ENCODE peak calls at places on chromosomes 3 and 15, in four cellular contexts. B is GM12878, N is H1, X is HepG2. Y is an unnamed sample.

GRCh38 chr3:45134758-45135521 is 11.2 kb downstream of the CDCP1 start:
- DNase-seq in B (no peak), N (no peak), X (no peak), Y (no peak)

GRCh38 chr3:148718982-148719862 is 21.5 kb downstream of the AGTR1 start:
- DNase-seq in B (no peak), N (no peak), X (no peak), Y (no peak)

GRCh38 chr15:100968043-100968966 is 49.1 kb downstream of the LRRK1 start:
- DNase-seq in B (peak; percentile 30), N (no peak), X (no peak), Y (no peak)

GRCh38 chr15:81133782-81134461 is at the start of gene CFAP161:
- DNase-seq in B (no peak), N (peak; percentile 82), X (peak; percentile 29), Y (peak; percentile 93)

GRCh38 chr15:28989239-28989830 is 103.6 kb downstream of the APBA2 start:
- DNase-seq in B (no peak), N (peak; percentile 21), X (no peak), Y (peak; percentile 59)

GRCh38 chr3:133994166-133994910 is 35.4 kb downstream of the SLCO2A1 start:
- DNase-seq in B (no peak), N (no peak), X (no peak), Y (no peak)

GRCh38 chr3:148389916-148390315 is 307.8 kb upstream of the AGTR1 start:
- DNase-seq in B (no peak), N (no peak), X (no peak), Y (no peak)

GRCh38 chr15:61687124-61687523 is 373.1 kb downstream of the VPS13C start:
- DNase-seq in B (no peak), N (no peak), X (no peak), Y (no peak)

GRCh38 chr15:27752682-27753081 is 346.4 kb downstream of the OCA2 start:
- DNase-seq in B (no peak), N (no peak), X (no peak), Y (no peak)

GRCh38 chr3:99869621-99870020 is 52.0 kb downstream of the CMSS1 start:
- DNase-seq in B (no peak), N (no peak), X (no peak), Y (no peak)

GRCh38 chr3:177776656-177777055 is 579.4 kb upstream of the TBL1XR1 start:
- DNase-seq in B (no peak), N (no peak), X (peak; percentile 18), Y (no peak)

GRCh38 chr15:90184119-90184785 is 16.9 kb upstream of the SEMA4B start:
- DNase-seq in B (peak; percentile 76), N (no peak), X (peak; percentile 24), Y (no peak)

GRCh38 chr3:32176989-32177701 is 61.3 kb upstream of the CMTM8 start:
- DNase-seq in B (peak; percentile 15), N (peak; percentile 34), X (peak; percentile 68), Y (peak; percentile 24)

GRCh38 chr3:46293991-46294833 is 52.0 kb downstream of the CCR3 start:
- DNase-seq in B (no peak), N (no peak), X (no peak), Y (no peak)
- TF ChIP-seq TAF1 in B (no peak), N (no peak), X (no peak), Y (no peak)

DNA sequence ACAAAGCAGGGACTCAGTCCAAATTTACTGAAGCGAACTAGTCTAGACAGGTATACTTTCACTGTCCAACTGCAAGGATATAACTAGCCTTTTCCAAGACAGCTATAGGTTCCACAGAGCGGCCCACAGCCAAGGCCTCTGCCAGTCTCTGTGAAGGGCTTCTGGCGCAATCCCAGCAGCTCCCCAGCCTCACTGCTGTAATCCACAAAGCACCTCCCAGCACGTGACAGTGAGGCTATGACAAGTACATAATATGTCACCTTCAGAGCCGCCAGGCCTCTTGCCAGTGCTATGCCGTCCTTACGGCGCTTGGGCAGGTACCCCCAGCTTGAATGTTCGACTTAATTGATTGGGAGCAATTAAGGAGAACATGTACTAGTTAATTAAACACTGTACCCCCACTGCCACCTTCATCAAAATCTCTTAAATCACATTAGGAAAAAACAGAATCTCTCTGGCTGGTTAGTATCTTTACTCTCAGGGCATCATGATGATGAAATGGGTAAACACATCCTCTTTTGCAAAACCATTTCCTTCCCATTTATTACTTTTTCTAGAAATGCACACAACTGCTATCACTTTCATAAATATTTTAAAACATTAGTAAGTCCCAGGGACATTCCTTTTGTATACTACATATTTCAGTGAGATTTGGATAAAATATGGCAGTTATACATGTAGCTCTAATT is 169.9 kb downstream of the XXYLT1 start:
- DNase-seq in B (no peak), N (no peak), X (no peak), Y (peak; percentile 76)
- TF ChIP-seq GABPA in B (no peak), N (no peak), X (no peak), Y (no peak)

GRCh38 chr15:58775402-58775801 is 4.3 kb downstream of the MINDY2 start:
- DNase-seq in B (no peak), N (no peak), X (no peak), Y (no peak)
- H3K27me3 ChIP-seq in B (no peaks in the 10 kb centered on the region), N (no peaks in the 10 kb centered on the region), X (no peaks in the 10 kb centered on the region), Y (no peaks in the 10 kb centered on the region)

GRCh38 chr3:100970537-100970936 is 22.7 kb downstream of the ABI3BP start:
- DNase-seq in B (no peak), N (no peak), X (no peak), Y (no peak)

GRCh38 chr3:100968908-100969556 is 24.2 kb downstream of the ABI3BP start:
- DNase-seq in B (no peak), N (no peak), X (no peak), Y (no peak)

GRCh38 chr3:100971776-100972175 is 21.4 kb downstream of the ABI3BP start:
- DNase-seq in B (no peak), N (no peak), X (no peak), Y (no peak)

GRCh38 chr3:100966807-100967206 is 26.4 kb downstream of the ABI3BP start:
- DNase-seq in B (no peak), N (no peak), X (no peak), Y (peak; percentile 37)

GRCh38 chr3:100969557-100969916 is 23.7 kb downstream of the ABI3BP start:
- DNase-seq in B (no peak), N (no peak), X (no peak), Y (no peak)
- TF ChIP-seq TAF1 in B (no peak), N (no peak), X (no peak), Y (no peak)

GRCh38 chr3:13124631-13125030 is 51.4 kb upstream of the IQSEC1 start:
- DNase-seq in B (no peak), N (no peak), X (no peak), Y (no peak)

GRCh38 chr3:13123765-13124164 is 50.5 kb upstream of the IQSEC1 start:
- DNase-seq in B (no peak), N (no peak), X (no peak), Y (no peak)

GRCh38 chr3:13123266-13123665 is 50.0 kb upstream of the IQSEC1 start:
- DNase-seq in B (no peak), N (no peak), X (no peak), Y (no peak)

GRCh38 chr3:13122101-13123055 is 49.1 kb upstream of the IQSEC1 start:
- DNase-seq in B (no peak), N (no peak), X (no peak), Y (no peak)

DNA sequence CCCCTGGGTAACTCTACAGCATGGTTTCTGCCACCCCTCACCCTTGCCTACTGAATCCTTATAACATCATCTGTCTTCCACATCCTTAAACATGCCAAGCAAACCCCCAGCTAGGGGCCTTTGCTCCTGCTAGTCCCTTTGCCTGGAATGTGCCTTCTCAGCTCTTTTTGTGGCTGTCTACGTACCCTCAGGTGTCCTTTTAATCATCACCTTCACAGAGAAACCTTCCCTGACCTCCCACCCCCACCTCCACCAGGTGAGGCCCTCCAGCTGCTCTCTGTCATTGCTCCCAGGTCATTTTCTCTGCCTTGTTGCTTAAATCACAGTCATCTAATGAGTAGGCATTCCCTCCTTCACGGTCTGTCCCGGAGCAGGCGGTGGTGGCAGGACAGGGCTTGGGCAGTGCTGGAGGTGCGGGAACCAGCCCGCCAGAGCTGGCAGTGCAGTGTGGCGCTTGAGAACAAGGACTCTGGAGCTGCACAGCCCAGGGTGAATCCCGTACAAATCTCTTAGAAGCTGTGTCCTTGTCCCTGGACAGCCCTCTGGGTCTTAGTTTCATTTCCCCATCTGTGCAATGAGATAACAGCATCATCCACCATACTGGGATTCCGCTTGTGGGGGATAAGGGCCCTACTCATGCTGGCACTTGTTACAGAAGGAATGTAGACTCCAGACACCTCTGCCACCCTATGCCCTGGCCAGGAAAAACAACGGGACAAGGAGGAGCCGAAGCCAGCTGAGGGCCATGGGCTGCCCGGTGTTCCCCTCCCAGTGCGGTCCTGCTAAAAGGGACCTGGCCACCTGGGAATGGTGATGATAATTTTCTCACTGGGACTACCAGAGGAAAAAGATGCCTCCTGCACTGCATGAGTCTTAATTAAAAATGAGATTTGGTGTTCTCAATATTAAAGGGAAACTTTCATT is 52.1 kb upstream of the IQSEC1 start:
- DNase-seq in B (no peak), N (no peak), X (no peak), Y (no peak)
- TF ChIP-seq GABPA in B (no peak), N (no peak), X (no peak), Y (no peak)

GRCh38 chr3:33943277-33943676 is 144.8 kb downstream of the PDCD6IP start:
- DNase-seq in B (no peak), N (no peak), X (no peak), Y (no peak)
- H3K27me3 ChIP-seq in B (no peaks in the 10 kb centered on the region), N (no peaks in the 10 kb centered on the region), X (no peaks in the 10 kb centered on the region), Y (no peaks in the 10 kb centered on the region)

DNA sequence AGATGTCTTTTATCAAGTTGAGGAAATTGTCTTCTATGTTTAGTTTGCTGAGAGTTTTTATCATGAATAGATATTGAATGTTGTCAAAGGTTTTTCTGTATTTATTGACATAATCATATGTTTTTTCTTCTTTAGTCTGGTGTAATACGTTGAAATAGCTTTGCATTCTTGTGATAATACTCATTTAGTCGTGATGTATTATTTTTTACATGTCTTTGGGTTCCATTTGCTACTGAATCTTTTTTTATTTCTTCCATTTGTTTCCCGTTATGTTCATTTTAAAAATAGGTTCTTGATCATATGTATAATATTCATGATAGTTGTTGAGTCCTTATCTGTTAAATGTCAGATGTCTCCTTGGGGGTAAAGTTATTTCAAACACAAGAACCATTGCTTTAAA is 8.1 kb downstream of the AKAP13 start:
- DNase-seq in B (no peak), N (no peak), X (no peak), Y (no peak)
- TF ChIP-seq TAF1 in B (no peak), N (no peak), X (no peak), Y (no peak)

GRCh38 chr15:76668900-76669299 is 236.2 kb downstream of the SCAPER start:
- DNase-seq in B (no peak), N (no peak), X (no peak), Y (no peak)

GRCh38 chr15:76664411-76664810 is 240.7 kb downstream of the SCAPER start:
- DNase-seq in B (no peak), N (no peak), X (no peak), Y (no peak)

GRCh38 chr15:76663529-76663928 is 241.6 kb downstream of the SCAPER start:
- DNase-seq in B (no peak), N (no peak), X (no peak), Y (no peak)

GRCh38 chr15:76667943-76668715 is 237.0 kb downstream of the SCAPER start:
- DNase-seq in B (no peak), N (no peak), X (no peak), Y (no peak)

GRCh38 chr15:76664895-76665294 is 240.2 kb downstream of the SCAPER start:
- DNase-seq in B (no peak), N (no peak), X (no peak), Y (no peak)
- TF ChIP-seq GABPA in B (no peak), N (no peak), X (no peak), Y (no peak)